ENCODE peak calls at places on chromosome 13, in ten cellular contexts. G is A549, X is tibial artery, K is fibroblast of pulmonary artery, M is PC-3, Q is Peyer's patch, V is AG04449, L is neural progenitor cell, I is HFF-Myc, E is astrocyte of the cerebellum. W is an unnamed sample.

GRCh38 chr13:42610623-42611022 is 36.7 kb downstream of the TNFSF11 start:
- DNase-seq in I (no peak), M (no peak), Q (no peak), G (no peak), E (no peak), X (no peak), L (no peak), K (no peak), V (no peak), W (no peak)

GRCh38 chr13:97781891-97782305 is 171.6 kb upstream of the IPO5 start:
- DNase-seq in L (no peak), I (no peak), G (no peak), K (peak), X (peak), E (no peak), V (no peak), Q (no peak), M (no peak), W (no peak)

GRCh38 chr13:109180905-109181425 is 551.6 kb downstream of the MYO16 start:
- DNase-seq in G (no peak), L (no peak), V (peak), X (no peak), M (no peak), I (peak), Q (no peak), K (peak), E (peak), W (peak)

GRCh38 chr13:90867336-90867683 is 480.2 kb upstream of the MIR17HG start:
- DNase-seq in G (peak), V (no peak), L (peak), M (peak), X (peak), E (peak), I (peak), K (peak), Q (no peak), W (peak)

GRCh38 chr13:62643007-62643483 is 1227.4 kb upstream of the PCDH20 start:
- DNase-seq in I (no peak), G (peak), V (no peak), X (no peak), Q (no peak), K (peak), M (peak), L (no peak), E (no peak), W (no peak)

GRCh38 chr13:64154514-64154913 is 2738.9 kb upstream of the PCDH20 start:
- DNase-seq in I (peak), E (peak), M (peak), Q (no peak), V (no peak), L (no peak), X (no peak), K (peak), G (peak), W (peak)

GRCh38 chr13:98541701-98542203 is 35.2 kb downstream of the STK24 start:
- DNase-seq in Q (no peak), G (no peak), V (no peak), M (no peak), K (no peak), L (no peak), I (no peak), E (no peak), X (no peak), W (no peak)

GRCh38 chr13:109744512-109745051 is 41.8 kb downstream of the IRS2 start:
- DNase-seq in L (no peak), E (no peak), X (no peak), M (peak), G (no peak), V (no peak), I (peak), K (peak), Q (peak), W (peak)

GRCh38 chr13:44917589-44918322 is 71.5 kb downstream of the NUFIP1 start:
- DNase-seq in Q (peak), E (peak), I (peak), M (peak), G (peak), X (peak), K (peak), L (peak), V (peak), W (peak)

GRCh38 chr13:77022341-77022740 is 4.6 kb downstream of the FBXL3 start:
- DNase-seq in G (no peak), X (no peak), M (no peak), V (no peak), E (no peak), K (peak), I (no peak), L (no peak), Q (no peak), W (peak)

GRCh38 chr13:86445584-86446140 is 646.4 kb upstream of the SLITRK6 start:
- DNase-seq in I (no peak), M (peak), G (peak), E (peak), Q (no peak), L (no peak), K (peak), V (no peak), X (no peak), W (no peak)

GRCh38 chr13:44816701-44817684 is 172.3 kb downstream of the NUFIP1 start:
- DNase-seq in Q (no peak), M (peak), L (no peak), G (peak), X (no peak), E (no peak), V (no peak), I (no peak), K (peak), W (no peak)

GRCh38 chr13:104318121-104318520 is 1251.9 kb upstream of the SLC10A2 start:
- DNase-seq in K (peak), G (no peak), X (no peak), L (peak), I (no peak), E (peak), Q (no peak), V (no peak), M (peak), W (peak)

GRCh38 chr13:99967884-99968520 is 3.6 kb downstream of the ZIC5 start:
- DNase-seq in Q (no peak), K (no peak), M (no peak), I (no peak), G (peak), X (no peak), E (no peak), V (no peak), L (peak), W (no peak)

GRCh38 chr13:85379991-85380390 is 419.2 kb downstream of the SLITRK6 start:
- DNase-seq in M (no peak), X (no peak), V (no peak), G (no peak), K (no peak), E (no peak), I (no peak), L (no peak), Q (no peak), W (no peak)

GRCh38 chr13:110342474-110342873 is 35.4 kb downstream of the COL4A2 start:
- DNase-seq in V (no peak), L (no peak), I (no peak), X (no peak), G (no peak), K (no peak), E (no peak), M (no peak), Q (no peak), W (no peak)

GRCh38 chr13:43698009-43698408 is 88.8 kb downstream of the ENOX1 start:
- DNase-seq in E (no peak), I (no peak), X (no peak), G (no peak), V (no peak), L (no peak), K (no peak), M (no peak), Q (no peak), W (no peak)

GRCh38 chr13:53848546-53848945 is 819.9 kb downstream of the OLFM4 start:
- DNase-seq in Q (no peak), K (no peak), V (no peak), X (no peak), M (peak), I (no peak), G (no peak), L (peak), E (no peak), W (no peak)

GRCh38 chr13:86882835-86883234 is 788.3 kb upstream of the SLITRK5 start:
- DNase-seq in M (no peak), L (no peak), X (no peak), I (no peak), K (no peak), Q (no peak), V (no peak), G (no peak), E (no peak), W (no peak)

GRCh38 chr13:114059946-114060860 is 72.2 kb downstream of the RASA3 start:
- DNase-seq in Q (no peak), K (no peak), M (no peak), I (no peak), X (no peak), G (no peak), L (no peak), V (no peak), E (no peak), W (no peak)

GRCh38 chr13:60267498-60268202 is 103.9 kb upstream of the DIAPH3 start:
- DNase-seq in G (peak), V (no peak), X (no peak), M (no peak), K (peak), L (peak), Q (peak), E (no peak), I (no peak), W (no peak)

GRCh38 chr13:102131246-102131645 is 270.6 kb downstream of the FGF14 start:
- DNase-seq in G (no peak), I (no peak), E (no peak), L (no peak), V (no peak), M (no peak), X (no peak), K (no peak), Q (no peak), W (no peak)

GRCh38 chr13:109728061-109728460 is 58.3 kb downstream of the IRS2 start:
- DNase-seq in L (no peak), Q (no peak), V (no peak), G (no peak), M (no peak), E (no peak), I (no peak), X (no peak), K (no peak), W (no peak)

GRCh38 chr13:24267283-24267682 is 42.1 kb upstream of the C1QTNF9 start:
- DNase-seq in G (no peak), E (no peak), L (no peak), V (no peak), M (no peak), X (no peak), I (no peak), Q (peak), K (no peak), W (peak)
- H3K4me3 ChIP-seq in G (no peak), E (no peak), L (no peak), V (no peak), M (no peak), X (no peak), I (no peak), Q (no peak), K (no peak), W (peak)

DNA sequence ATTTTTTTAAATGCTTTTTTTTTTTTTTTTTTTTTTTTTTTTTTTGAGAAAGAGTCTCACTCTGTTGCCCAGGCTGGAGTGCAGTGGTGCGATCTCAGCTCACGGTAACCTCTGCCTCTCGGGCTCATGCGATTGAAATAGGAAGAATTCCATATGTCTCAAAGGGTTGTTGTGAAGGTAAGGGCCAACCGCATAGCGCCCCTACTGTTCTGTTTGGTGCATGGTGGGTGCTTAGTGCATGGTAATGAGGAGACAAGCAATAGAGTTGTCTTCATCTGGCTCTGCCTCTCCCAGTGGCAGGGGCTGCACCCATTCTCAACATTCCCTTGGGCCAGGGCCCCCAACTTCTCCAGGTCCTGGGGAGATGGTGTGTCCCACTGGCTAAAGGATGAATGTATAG is 68.7 kb downstream of the RASL11A start:
- DNase-seq in Q (peak), X (no peak), G (peak), I (peak), L (peak), K (peak), M (peak), E (no peak), V (no peak), W (peak)
- TF ChIP-seq CTCF in Q (peak), X (peak), G (peak), I (peak), L (peak), K (peak), M (peak), E (peak), V (peak), W (peak)

GRCh38 chr13:26721251-26721939 is 39.2 kb downstream of the GPR12 start:
- DNase-seq in X (no peak), E (no peak), G (peak), V (no peak), K (no peak), M (no peak), L (no peak), Q (peak), I (no peak), W (no peak)
- H3K4me3 ChIP-seq in X (no peak), E (no peak), G (no peak), V (no peak), K (no peak), M (no peak), L (no peak), Q (no peak), I (no peak), W (no peak)

DNA sequence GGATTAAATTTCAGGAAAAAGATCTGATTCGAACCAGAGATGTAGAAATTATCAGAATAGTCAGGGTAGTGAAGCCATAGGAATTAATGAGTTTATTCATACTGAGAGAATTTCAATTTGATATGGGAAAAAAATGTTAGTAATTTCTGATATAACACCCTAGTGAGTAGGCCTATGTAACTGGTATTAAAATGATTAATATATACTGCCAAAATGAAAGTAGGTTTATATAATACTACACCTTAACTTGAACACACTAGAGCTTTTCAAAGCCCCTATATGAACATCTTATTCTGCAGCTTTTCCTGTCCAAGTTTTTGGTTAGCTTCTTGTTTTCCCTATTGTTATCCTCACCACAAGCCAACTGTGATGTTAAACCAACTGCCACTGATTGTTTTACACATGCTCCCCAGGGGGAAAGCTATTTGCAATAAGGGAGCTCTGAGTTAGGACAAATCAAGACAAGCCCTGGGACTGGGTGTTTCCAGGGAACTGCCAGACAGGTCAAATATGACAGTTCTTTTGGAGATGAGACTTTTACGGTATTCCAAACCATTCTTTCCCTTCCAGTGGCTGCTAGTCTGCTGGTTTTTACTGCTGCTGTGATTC is 45.3 kb downstream of the FNDC3A start:
- DNase-seq in M (no peak), E (peak), Q (no peak), V (no peak), L (peak), I (peak), G (no peak), K (peak), X (no peak), W (no peak)
- TF ChIP-seq CTCF in M (no peak), E (no peak), Q (no peak), V (no peak), L (no peak), I (no peak), G (no peak), K (no peak), X (no peak), W (no peak)

GRCh38 chr13:48580185-48580803 is 47.4 kb upstream of the RCBTB2 start:
- DNase-seq in X (peak), K (peak), L (peak), E (peak), G (peak), V (no peak), Q (peak), M (peak), I (peak), W (peak)

GRCh38 chr13:48576448-48576993 is 43.6 kb upstream of the RCBTB2 start:
- DNase-seq in X (no peak), M (no peak), G (no peak), I (no peak), V (no peak), E (no peak), K (no peak), Q (no peak), L (no peak), W (no peak)

GRCh38 chr13:48580886-48581285 is 48.0 kb upstream of the RCBTB2 start:
- DNase-seq in M (no peak), V (no peak), G (no peak), Q (no peak), K (no peak), I (no peak), X (no peak), L (no peak), E (no peak), W (no peak)

GRCh38 chr13:48579167-48579918 is 46.5 kb upstream of the RCBTB2 start:
- DNase-seq in V (no peak), I (no peak), G (no peak), K (no peak), E (no peak), Q (no peak), X (no peak), L (no peak), M (no peak), W (no peak)

GRCh38 chr13:48578516-48579166 is 45.8 kb upstream of the RCBTB2 start:
- DNase-seq in V (no peak), M (no peak), L (no peak), E (no peak), I (no peak), G (no peak), K (no peak), X (no peak), Q (no peak), W (no peak)
- H3K4me3 ChIP-seq in V (no peak), M (no peak), L (no peak), E (no peak), I (no peak), G (no peak), K (no peak), X (no peak), Q (no peak), W (no peak)

GRCh38 chr13:92767468-92767867 is 459.1 kb upstream of the GPC6 start:
- DNase-seq in E (no peak), Q (no peak), V (no peak), M (no peak), G (no peak), K (no peak), L (no peak), I (no peak), X (no peak), W (no peak)

DNA sequence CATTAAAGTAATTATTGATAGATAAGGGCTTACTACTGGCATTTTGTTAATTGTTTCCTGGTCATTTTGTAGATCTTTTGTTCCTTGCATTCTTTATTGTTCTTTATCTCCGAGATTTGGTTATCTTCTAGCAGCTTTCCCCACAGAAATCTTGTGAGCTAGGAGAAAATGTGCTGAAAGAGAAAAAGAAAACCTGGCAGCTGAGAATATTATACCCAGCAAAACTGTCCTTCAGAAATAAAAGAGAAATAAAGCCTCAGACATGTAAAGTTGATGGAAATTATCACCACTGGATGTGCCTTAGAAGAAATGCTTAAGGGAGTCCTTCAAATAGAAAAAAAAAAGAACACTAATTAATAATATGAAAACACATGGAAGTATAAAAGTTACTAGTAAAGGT is 464.9 kb upstream of the GPC6 start:
- DNase-seq in G (no peak), E (no peak), M (no peak), V (no peak), K (no peak), L (no peak), X (no peak), Q (no peak), I (no peak), W (no peak)
- TF ChIP-seq CTCF in G (no peak), E (no peak), M (no peak), V (no peak), K (no peak), L (no peak), X (no peak), Q (no peak), I (no peak), W (no peak)

GRCh38 chr13:29428992-29429315 is 166.5 kb downstream of the SLC7A1 start:
- DNase-seq in I (no peak), V (no peak), E (no peak), G (no peak), Q (no peak), M (no peak), L (no peak), K (no peak), X (no peak), W (no peak)
- H3K4me3 ChIP-seq in I (peak), V (peak), E (peak), G (no peak), Q (peak), M (no peak), L (peak), K (no peak), X (peak), W (peak)

DNA sequence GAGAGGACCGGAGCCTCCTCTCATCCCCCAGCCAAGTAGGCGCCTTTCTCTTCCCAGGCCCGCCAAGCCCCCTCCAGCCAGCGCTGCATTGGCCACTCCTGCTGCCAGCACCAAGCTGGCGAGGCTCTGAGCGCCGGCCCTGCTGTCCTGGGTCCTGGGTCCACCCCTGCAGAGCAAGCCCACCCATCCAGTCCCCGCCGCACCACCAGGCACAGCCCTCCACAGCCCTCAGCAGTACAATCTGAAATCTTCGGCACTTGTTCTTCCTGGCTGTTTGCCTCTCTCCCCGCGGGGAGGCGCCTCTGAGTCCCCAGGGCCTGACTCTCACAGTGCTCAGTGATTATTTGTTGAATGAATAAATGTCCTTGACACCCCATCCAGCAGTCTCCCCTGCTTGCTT is 236.4 kb upstream of the SGCG start:
- DNase-seq in I (no peak), M (peak), Q (no peak), V (no peak), L (no peak), E (no peak), K (no peak), G (no peak), X (no peak), W (no peak)
- TF ChIP-seq CTCF in I (no peak), M (peak), Q (no peak), V (no peak), L (no peak), E (no peak), K (no peak), G (no peak), X (no peak), W (no peak)

DNA sequence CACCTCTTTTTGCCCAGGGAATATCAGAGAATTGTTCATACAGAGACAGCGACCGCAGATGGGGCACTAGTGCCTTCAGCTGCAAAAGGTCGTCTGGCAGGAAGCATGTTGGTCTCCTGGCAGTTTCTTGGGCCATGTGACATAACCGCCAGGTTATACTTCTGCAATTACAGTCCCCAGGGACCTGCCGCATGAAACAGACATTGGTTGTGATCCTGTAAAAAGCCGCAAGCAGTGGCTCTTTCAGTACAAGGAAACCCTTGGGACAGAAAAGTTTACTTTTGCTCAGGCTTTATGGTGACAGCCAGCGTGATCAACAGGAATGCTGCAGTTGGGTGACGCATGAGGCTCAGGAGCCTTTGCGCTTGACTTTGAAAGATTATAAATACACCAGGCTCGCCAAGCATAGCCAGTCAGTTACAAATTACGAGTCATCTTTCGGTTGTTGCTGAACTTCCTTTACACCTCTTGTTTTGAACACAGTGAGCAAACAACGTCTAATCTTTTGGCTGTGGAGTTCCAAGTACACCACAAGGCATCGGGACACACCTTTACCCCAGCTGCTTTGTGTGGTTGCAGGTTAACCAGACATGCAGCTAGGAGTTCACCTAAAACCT is 50.5 kb upstream of the UBE2L5 start:
- DNase-seq in E (no peak), X (no peak), G (peak), M (peak), V (peak), I (no peak), L (no peak), Q (peak), K (peak), W (peak)
- H3K4me3 ChIP-seq in E (no peak), X (no peak), G (no peak), M (peak), V (no peak), I (no peak), L (no peak), Q (no peak), K (no peak), W (no peak)